ENCODE peak calls at places on chromosomes 4 and X, in seven cellular contexts. C is GM23338, A is tibial artery, X is breast epithelium, P is K562, N is heart right ventricle, H is left ventricle myocardium inferior. U is an unnamed sample. For H3K4me1, the result is how much of the 10 kb centered on the place peaks cover.

GRCh38 chrX:16114640-16115039 is 8.7 kb upstream of the GRPR start:
- DNase-seq in C (no peak), A (no peak), X (no peak), P (no peak), N (no peak), H (no peak), U (no peak)

GRCh38 chr4:161186750-161187149 is 977.0 kb downstream of the FSTL5 start:
- DNase-seq in C (no peak), A (no peak), X (no peak), P (no peak), N (no peak), H (no peak), U (no peak)

GRCh38 chrX:118459494-118459893 is 36.1 kb upstream of the DOCK11 start:
- DNase-seq in C (peak), A (no peak), X (no peak), P (peak), N (no peak), H (no peak), U (no peak)

GRCh38 chr4:186844059-186844681 is 120.5 kb upstream of the FAT1 start:
- DNase-seq in C (no peak), A (peak), X (no peak), P (peak), N (no peak), H (peak), U (no peak)

GRCh38 chrX:106948641-106949040 is 28.4 kb downstream of the CLDN2 start:
- DNase-seq in C (no peak), A (no peak), X (no peak), P (no peak), N (no peak), H (no peak), U (no peak)

GRCh38 chr4:139256349-139256748 is 23.7 kb downstream of the MGARP start:
- DNase-seq in C (no peak), A (no peak), X (no peak), P (no peak), N (no peak), H (no peak), U (no peak)

GRCh38 chr4:176191974-176192373 is 3.4 kb downstream of the SPATA4 start:
- DNase-seq in C (no peak), A (no peak), X (no peak), P (no peak), N (no peak), H (no peak), U (no peak)

GRCh38 chrX:47321386-47321785 is 49.0 kb upstream of the ZNF157 start:
- DNase-seq in C (peak), A (peak), X (peak), P (peak), N (peak), H (peak), U (peak)

GRCh38 chrX:56813318-56813837 is 84.3 kb downstream of the NBDY start:
- DNase-seq in C (no peak), A (no peak), X (peak), P (peak), N (no peak), H (no peak), U (no peak)

GRCh38 chrX:20529301-20529700 is 262.6 kb upstream of the RPS6KA3 start:
- DNase-seq in C (no peak), A (no peak), X (no peak), P (no peak), N (no peak), H (no peak), U (no peak)

GRCh38 chrX:12360389-12360788 is 222.1 kb downstream of the FRMPD4 start:
- DNase-seq in C (no peak), A (no peak), X (no peak), P (no peak), N (no peak), H (no peak), U (no peak)

GRCh38 chrX:111928457-111928856 is 52.5 kb downstream of the TRPC5OS start:
- DNase-seq in C (no peak), A (no peak), X (no peak), P (no peak), N (no peak), H (no peak), U (no peak)

DNA sequence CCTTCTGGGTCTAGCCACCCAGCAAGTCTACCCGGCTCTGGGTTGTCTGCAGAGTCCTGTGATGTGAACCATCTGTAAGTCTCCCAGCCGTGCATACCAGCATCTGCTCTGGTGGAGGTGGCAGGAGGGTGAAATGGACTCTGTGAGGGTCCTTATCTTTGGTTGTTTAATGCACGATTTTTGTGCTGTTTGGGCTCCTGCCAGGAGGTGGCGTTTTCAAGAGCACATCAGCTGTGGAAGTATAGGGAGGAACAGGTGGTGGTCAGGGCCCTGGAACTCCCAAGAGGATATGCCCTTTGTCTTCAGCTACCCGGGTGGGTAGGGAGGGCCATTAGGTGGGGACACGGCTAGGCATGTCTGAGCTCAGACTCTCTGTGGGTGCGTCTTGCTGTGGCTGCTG is 66.5 kb upstream of the ZFP42 start:
- DNase-seq in C (peak), A (no peak), X (no peak), P (peak), N (no peak), H (no peak), U (no peak)
- TF ChIP-seq CTCF in C (peak), A (no peak), X (no peak), P (peak), N (no peak), H (no peak), U (no peak)

GRCh38 chr4:1711055-1711905 is 839 bp downstream of the SLBP start:
- DNase-seq in C (peak), A (peak), X (no peak), P (peak), N (no peak), H (peak), U (no peak)

GRCh38 chr4:1712216-1713002 is at the start of gene SLBP:
- DNase-seq in C (peak), A (peak), X (peak), P (peak), N (peak), H (peak), U (peak)

GRCh38 chr4:1711906-1712215 is 258 bp downstream of the SLBP start:
- DNase-seq in C (no peak), A (no peak), X (no peak), P (no peak), N (no peak), H (no peak), U (no peak)

GRCh38 chr4:1714303-1715001 is 2.3 kb upstream of the SLBP start:
- DNase-seq in C (peak), A (no peak), X (no peak), P (peak), N (no peak), H (no peak), U (no peak)

DNA sequence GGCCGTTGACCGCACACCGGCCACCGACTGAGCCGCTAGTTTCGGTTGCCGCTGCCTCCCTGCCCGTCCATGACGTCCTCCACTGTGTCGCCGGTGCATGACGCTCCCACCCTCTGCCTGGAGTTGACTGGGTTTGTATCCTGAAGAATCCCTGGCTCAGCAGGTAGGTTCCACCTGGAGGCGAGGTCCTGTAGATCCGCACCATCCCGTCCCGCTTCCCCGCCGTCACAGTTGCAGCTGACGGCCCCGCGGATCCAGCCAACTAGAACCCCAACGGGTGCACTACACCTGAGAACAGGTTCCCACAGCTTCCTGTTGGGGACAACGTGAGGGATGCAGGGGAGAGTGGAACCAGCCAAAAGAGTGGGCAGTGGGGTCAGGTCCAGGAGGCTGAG is 881 bp upstream of the SLBP start:
- DNase-seq in C (peak), A (no peak), X (no peak), P (no peak), N (no peak), H (no peak), U (no peak)
- H3K4me1 ChIP-seq in C (under half), A (half or more), X (under half), P (under half), N (half or more), H (half or more), U (half or more)

GRCh38 chrX:131831185-131831520 is 191.9 kb upstream of the STK26 start:
- DNase-seq in C (no peak), A (no peak), X (no peak), P (no peak), N (no peak), H (no peak), U (no peak)

GRCh38 chrX:131826572-131826971 is 196.5 kb upstream of the STK26 start:
- DNase-seq in C (no peak), A (no peak), X (no peak), P (no peak), N (no peak), H (no peak), U (no peak)

GRCh38 chrX:131830400-131831184 is 192.5 kb upstream of the STK26 start:
- DNase-seq in C (peak), A (peak), X (peak), P (peak), N (peak), H (peak), U (peak)

GRCh38 chrX:131828482-131828881 is 194.6 kb upstream of the STK26 start:
- DNase-seq in C (peak), A (no peak), X (no peak), P (peak), N (no peak), H (no peak), U (no peak)

GRCh38 chrX:131827935-131828334 is 195.2 kb upstream of the STK26 start:
- DNase-seq in C (peak), A (no peak), X (no peak), P (peak), N (no peak), H (no peak), U (no peak)
- H3K4me3 ChIP-seq in C (peak), A (no peak), X (no peak), P (peak), N (no peak), H (no peak), U (no peak)

GRCh38 chr4:42750091-42750490 is 93.2 kb upstream of the ATP8A1 start:
- DNase-seq in C (peak), A (no peak), X (no peak), P (no peak), N (peak), H (no peak), U (no peak)
- TF ChIP-seq CTCF in C (peak), A (no peak), X (no peak), P (no peak), N (peak), H (peak), U (no peak)

GRCh38 chr4:41935652-41936021 is 408 bp downstream of the TMEM33 start:
- DNase-seq in C (no peak), A (no peak), X (no peak), P (peak), N (no peak), H (no peak), U (no peak)
- H3K4me1 ChIP-seq in C (under half), A (under half), X (under half), P (under half), N (under half), H (under half), U (under half)

DNA sequence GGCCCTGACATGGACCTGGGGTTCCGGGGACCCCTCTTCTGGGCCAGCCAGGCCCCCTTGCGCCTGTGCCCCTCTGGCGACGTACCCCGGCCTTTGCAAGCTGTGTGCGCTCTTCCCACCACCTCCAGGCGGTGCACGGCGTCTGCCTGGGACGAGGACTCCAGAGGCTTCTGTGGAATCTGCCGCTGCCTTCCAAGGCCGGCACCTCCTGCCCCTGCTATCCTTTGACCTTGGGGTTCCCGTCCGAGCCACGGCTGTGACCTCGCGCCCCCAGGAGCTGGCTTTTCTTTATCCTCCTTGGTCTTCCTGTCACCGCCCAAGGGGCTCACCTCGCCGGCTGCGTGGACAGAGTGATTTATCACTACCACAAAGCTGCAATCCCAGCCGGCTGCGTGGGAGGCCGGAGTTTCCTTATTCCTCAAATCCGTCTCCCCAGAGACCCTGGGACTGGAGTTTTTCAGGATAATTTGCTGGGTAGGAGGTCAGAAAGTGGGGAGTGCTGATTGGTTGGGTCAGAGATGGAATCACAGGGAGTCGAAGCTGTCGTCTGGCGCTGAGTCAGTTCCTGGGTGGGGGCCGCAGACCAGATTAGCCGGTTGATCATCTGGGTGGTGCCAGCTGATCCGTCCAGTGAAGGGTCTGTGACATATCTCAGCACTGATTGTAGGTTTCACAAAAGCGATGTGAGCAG is 19.9 kb upstream of the PLCXD1 start:
- DNase-seq in C (peak), A (no peak), X (peak), P (peak), N (peak), H (no peak), U (no peak)
- H3K4me3 ChIP-seq in C (no peak), A (no peak), X (no peak), P (no peak), N (no peak), H (peak), U (peak)

GRCh38 chrX:50905334-50905733 is 5.2 kb upstream of the BMP15 start:
- DNase-seq in C (peak), A (no peak), X (no peak), P (peak), N (no peak), H (no peak), U (no peak)
- TF ChIP-seq CTCF in C (peak), A (no peak), X (no peak), P (peak), N (no peak), H (peak), U (no peak)

GRCh38 chr4:158003212-158003611 is 169.6 kb downstream of the GASK1B start:
- DNase-seq in C (no peak), A (no peak), X (no peak), P (no peak), N (no peak), H (no peak), U (no peak)

GRCh38 chr4:157996598-157996997 is 176.2 kb downstream of the GASK1B start:
- DNase-seq in C (no peak), A (no peak), X (no peak), P (no peak), N (no peak), H (no peak), U (no peak)

GRCh38 chr4:157997296-157997695 is 175.5 kb downstream of the GASK1B start:
- DNase-seq in C (no peak), A (no peak), X (no peak), P (no peak), N (no peak), H (no peak), U (no peak)

GRCh38 chr4:158002203-158002602 is 170.6 kb downstream of the GASK1B start:
- DNase-seq in C (no peak), A (no peak), X (no peak), P (no peak), N (no peak), H (no peak), U (no peak)

DNA sequence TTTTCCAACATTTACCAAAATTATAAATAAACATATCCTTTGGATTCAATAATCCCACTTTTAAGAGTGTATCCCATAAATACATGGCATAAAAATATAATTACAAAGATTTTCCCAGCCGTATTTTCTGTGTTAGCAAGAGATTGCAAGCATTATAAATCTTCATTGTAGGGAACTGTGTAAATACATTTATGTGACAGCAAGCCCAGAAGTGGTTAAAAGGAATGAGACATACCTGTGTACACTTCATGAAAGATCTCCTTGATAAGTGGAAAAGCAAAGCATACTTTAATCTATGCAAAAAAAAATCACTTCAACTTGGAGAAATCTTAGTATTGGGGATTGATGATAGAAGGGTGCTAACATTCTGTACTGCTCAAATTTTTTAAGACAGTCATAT is 173.1 kb downstream of the GASK1B start:
- DNase-seq in C (no peak), A (no peak), X (no peak), P (no peak), N (no peak), H (no peak), U (no peak)
- H3K4me1 ChIP-seq in C (under half), A (under half), X (under half), P (under half), N (under half), H (under half), U (under half)

DNA sequence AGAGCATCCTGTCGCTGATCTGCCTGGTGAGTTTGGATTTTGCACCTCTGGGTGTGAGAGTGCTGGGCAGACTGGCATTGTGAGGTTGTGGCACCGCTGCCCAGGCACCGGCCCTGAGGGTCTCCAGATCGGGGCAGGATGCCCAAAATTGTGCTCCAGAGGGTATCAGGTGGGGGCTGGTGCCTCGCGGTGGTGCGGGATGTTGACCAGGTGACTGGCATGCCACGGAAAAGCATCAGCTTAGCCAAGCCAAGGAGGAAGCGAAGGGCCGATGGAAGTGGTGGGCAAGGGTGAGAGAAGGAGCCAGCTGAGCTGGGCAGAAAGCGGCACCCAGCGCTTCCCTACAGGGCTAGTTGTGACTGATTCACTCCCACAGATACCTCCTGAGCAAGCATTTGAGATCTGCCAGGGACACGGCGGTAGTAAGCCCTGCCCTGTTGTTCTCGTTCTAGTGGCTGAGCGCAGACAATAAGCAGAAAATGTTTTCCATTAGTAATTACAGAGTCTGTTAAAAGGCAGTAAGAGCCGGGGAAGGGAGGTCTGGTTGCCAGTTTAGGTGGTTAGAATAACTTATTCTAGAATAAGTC is 809 bp downstream of the ZFP92 start:
- DNase-seq in C (no peak), A (no peak), X (no peak), P (no peak), N (no peak), H (no peak), U (no peak)
- H3K4me3 ChIP-seq in C (peak), A (peak), X (peak), P (peak), N (peak), H (peak), U (peak)

GRCh38 chr4:106809083-106809482 is 227.0 kb downstream of the DKK2 start:
- DNase-seq in C (peak), A (no peak), X (no peak), P (no peak), N (no peak), H (no peak), U (no peak)
- TF ChIP-seq CTCF in C (peak), A (peak), X (no peak), P (no peak), N (peak), H (peak), U (no peak)